ENCODE peak calls at places on chromosomes 7 and 10, in five cellular contexts. J, M, B, D and U are unnamed samples.

GRCh38 chr10:77230194-77230593 is 407.4 kb downstream of the KCNMA1 start:
- DNase-seq in J (no peak), M (peak), B (no peak), D (no peak), U (peak)

GRCh38 chr7:48144291-48144768 is 26.9 kb upstream of the ABCA13 start:
- DNase-seq in J (peak), M (no peak), B (no peak), D (peak), U (no peak)

GRCh38 chr10:64733980-64734379 is 1212.8 kb downstream of the REEP3 start:
- DNase-seq in J (peak), M (peak), B (no peak), D (no peak), U (no peak)

GRCh38 chr7:92417913-92418312 is 29.4 kb upstream of the GATAD1 start:
- DNase-seq in J (no peak), M (no peak), B (no peak), D (no peak), U (no peak)

GRCh38 chr10:96446966-96447596 is 66.6 kb downstream of the TLL2 start:
- DNase-seq in J (no peak), M (no peak), B (no peak), D (no peak), U (no peak)

GRCh38 chr10:88557659-88558058 is 25.5 kb downstream of the RNLS start:
- DNase-seq in J (no peak), M (peak), B (no peak), D (no peak), U (peak)

GRCh38 chr7:93307131-93307660 is 75.0 kb downstream of the VPS50 start:
- DNase-seq in J (no peak), M (peak), B (no peak), D (no peak), U (peak)

GRCh38 chr10:79314761-79315601 is 32.3 kb upstream of the PPIF start:
- DNase-seq in J (peak), M (no peak), B (no peak), D (no peak), U (peak)

GRCh38 chr7:100044719-100045118 is 4.9 kb upstream of the ZSCAN21 start:
- DNase-seq in J (peak), M (peak), B (no peak), D (no peak), U (no peak)

GRCh38 chr7:123230147-123230546 is 30.4 kb upstream of the SLC13A1 start:
- DNase-seq in J (no peak), M (no peak), B (no peak), D (no peak), U (no peak)

GRCh38 chr10:131700506-131700905 is 200.3 kb upstream of the PPP2R2D start:
- DNase-seq in J (no peak), M (no peak), B (no peak), D (no peak), U (no peak)

GRCh38 chr10:78318305-78318704 is 284.6 kb downstream of the RPS24 start:
- DNase-seq in J (no peak), M (peak), B (no peak), D (no peak), U (no peak)

GRCh38 chr7:102395620-102395957 is 574 bp upstream of the PRKRIP1 start:
- DNase-seq in J (no peak), M (peak), B (no peak), D (no peak), U (no peak)

GRCh38 chr10:56319386-56319785 is 41.7 kb downstream of the ZWINT start:
- DNase-seq in J (no peak), M (peak), B (no peak), D (no peak), U (peak)

GRCh38 chr7:107528461-107528860 is 35.3 kb downstream of the COG5 start:
- DNase-seq in J (no peak), M (peak), B (no peak), D (peak), U (peak)

GRCh38 chr10:84308481-84309304 is 19.7 kb upstream of the CCSER2 start:
- DNase-seq in J (peak), M (no peak), B (peak), D (no peak), U (peak)

GRCh38 chr10:73889014-73889413 is 14.7 kb upstream of the CAMK2G start:
- DNase-seq in J (peak), M (peak), B (no peak), D (peak), U (peak)

GRCh38 chr10:73886625-73887024 is 12.3 kb upstream of the CAMK2G start:
- DNase-seq in J (no peak), M (peak), B (no peak), D (peak), U (no peak)

GRCh38 chr10:73886085-73886529 is 11.8 kb upstream of the CAMK2G start:
- DNase-seq in J (peak), M (peak), B (peak), D (peak), U (peak)

GRCh38 chr10:73888514-73888913 is 14.2 kb upstream of the CAMK2G start:
- DNase-seq in J (no peak), M (peak), B (no peak), D (peak), U (no peak)

GRCh38 chr10:73887038-73888015 is 13.0 kb upstream of the CAMK2G start:
- DNase-seq in J (peak), M (peak), B (no peak), D (peak), U (peak)
- H3K4me3 ChIP-seq in J (no peak), M (peak), B (no peak), D (peak), U (peak)

GRCh38 chr7:45001826-45002225 is 1.8 kb downstream of the CCM2 start:
- DNase-seq in J (no peak), M (peak), B (no peak), D (no peak), U (no peak)

GRCh38 chr7:45001138-45001694 is 1.2 kb downstream of the CCM2 start:
- DNase-seq in J (peak), M (peak), B (peak), D (peak), U (no peak)

GRCh38 chr7:45000096-45001032 is at the start of gene CCM2:
- DNase-seq in J (peak), M (no peak), B (no peak), D (peak), U (peak)

GRCh38 chr7:44998153-44998871 is 1.7 kb upstream of the CCM2 start:
- DNase-seq in J (no peak), M (no peak), B (no peak), D (peak), U (peak)

DNA sequence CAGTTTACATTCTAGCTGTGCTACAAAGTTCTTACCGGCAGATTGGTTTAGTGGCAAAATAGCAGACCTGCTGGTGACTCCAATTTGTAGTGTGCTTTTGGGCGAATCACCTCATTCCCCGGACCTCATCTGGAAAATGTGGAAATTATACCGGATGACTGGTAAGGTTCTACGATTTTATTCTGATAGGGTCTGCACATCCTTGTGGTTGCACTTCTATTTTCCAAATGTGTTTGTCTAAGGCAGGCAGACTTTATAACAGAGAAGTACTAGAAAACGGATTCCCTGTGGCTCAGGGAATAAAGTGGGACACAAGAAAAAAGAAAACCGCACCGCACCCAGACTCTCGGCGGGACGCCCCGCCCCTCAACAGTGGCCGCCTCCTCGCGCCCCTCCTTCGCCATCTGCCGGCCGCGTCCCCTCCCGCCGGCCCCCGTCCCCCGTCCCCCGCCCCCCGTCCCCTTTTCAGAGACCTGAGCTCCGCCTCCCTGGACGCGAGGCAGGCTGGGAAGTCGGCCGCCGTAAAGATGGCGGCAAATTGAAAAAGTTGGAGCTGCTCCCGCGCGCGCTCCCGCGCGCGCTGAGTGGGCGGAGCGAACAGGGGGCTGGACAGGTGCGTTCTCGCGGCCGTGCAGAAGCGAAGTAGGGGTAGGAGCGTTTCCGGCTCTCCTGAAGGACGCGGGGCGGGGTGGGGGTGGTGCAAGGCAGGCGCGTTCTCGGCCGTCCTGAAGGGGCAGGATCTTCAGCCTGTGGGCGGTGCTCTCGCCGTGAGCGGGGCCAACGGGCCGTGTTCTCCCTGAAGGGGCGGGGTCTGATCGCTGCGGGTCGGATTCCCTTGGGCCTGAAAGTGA is 531 bp upstream of the CCM2 start:
- DNase-seq in J (peak), M (peak), B (peak), D (peak), U (peak)
- TF ChIP-seq CTCF in J (no peak), M (no peak), B (no peak), D (no peak), U (no peak)

DNA sequence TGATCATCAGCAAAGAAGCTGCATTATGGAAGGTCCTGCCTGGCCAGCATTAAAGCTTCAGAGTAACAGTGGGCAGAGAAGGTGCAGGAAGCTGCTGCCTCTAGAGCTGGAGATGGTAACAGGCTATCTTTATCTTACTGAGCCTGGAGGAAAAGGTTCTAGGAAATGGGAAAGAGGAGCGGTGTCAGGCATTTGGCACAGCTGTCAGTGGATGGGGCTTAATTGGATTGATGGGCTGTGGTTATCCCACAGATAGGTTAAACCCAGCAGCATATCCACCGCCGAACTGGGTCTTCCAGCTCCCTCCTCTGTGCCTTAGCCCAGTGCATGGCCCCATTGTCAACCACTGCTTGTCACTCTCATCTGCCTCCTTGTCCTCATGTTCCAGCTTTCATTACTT is 127.6 kb downstream of the CCNY start:
- DNase-seq in J (no peak), M (no peak), B (no peak), D (no peak), U (no peak)
- H3K4me3 ChIP-seq in J (no peak), M (no peak), B (no peak), D (no peak), U (no peak)

GRCh38 chr7:1990001-1990670 is 242.6 kb downstream of the MAD1L1 start:
- DNase-seq in J (no peak), M (no peak), B (peak), D (no peak), U (no peak)
- TF ChIP-seq CTCF in J (no peak), M (no peak), B (no peak), D (no peak), U (no peak)

DNA sequence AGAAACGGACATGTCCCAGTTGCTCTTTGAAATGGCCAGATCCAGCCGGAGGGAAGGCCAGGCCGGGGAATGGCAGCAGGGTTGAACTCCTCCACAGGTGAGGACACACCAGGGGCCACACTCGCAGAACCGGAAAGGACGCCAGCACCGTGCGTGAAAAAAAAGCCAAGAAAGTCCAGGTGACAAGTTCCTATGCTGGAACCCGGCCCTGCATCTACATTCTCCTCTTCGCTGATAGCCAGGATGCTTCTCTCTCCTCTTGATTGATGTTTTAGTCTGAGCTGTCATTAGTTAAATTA is 64.6 kb downstream of the EBF3 start:
- DNase-seq in J (no peak), M (no peak), B (no peak), D (no peak), U (no peak)
- H3K4me3 ChIP-seq in J (no peak), M (no peak), B (no peak), D (no peak), U (no peak)

DNA sequence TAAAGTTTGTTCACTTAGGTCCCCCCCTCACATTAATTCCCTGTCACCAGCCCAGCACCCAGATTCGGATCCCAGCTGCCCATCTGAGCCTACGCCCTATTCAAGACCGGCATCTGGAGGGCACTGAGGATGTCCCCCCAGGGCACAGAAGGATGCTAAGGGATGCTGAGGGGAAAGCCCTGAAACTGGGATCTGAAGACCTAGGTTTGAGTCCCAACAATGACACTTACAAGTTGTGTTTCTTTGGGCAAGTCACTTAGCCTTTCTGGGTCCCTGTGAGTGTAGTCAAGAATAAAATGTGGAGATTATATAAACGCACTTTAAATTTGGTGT is 3.8 kb upstream of the MARVELD1 start:
- DNase-seq in J (no peak), M (no peak), B (no peak), D (no peak), U (no peak)
- TF ChIP-seq CTCF in J (no peak), M (no peak), B (no peak), D (no peak), U (no peak)